ENCODE peak calls at places on chromosomes 4 and X, in four cellular contexts. One of them, this sample, is unnamed.
A peak's percentile ranks its signal among the peaks of the same experiment; 100 is the strongest.

GRCh38 chr4:6869944-6870343 is 39.7 kb upstream of the TBC1D14 start:
- DNase-seq in CD8-positive, alpha-beta T cell: no peak
- DNase-seq in A549: no peak
- DNase-seq in endodermal cell: no peak
- DNase-seq in this sample: no peak

GRCh38 chrX:362937-363620 is 23.6 kb downstream of the PPP2R3B start:
- DNase-seq in CD8-positive, alpha-beta T cell: no peak
- DNase-seq in A549: no peak
- DNase-seq in endodermal cell: no peak
- DNase-seq in this sample: no peak

GRCh38 chrX:7941390-7942042 is 14.3 kb upstream of the PNPLA4 start:
- DNase-seq in CD8-positive, alpha-beta T cell: no peak
- DNase-seq in A549: peak; percentile 11
- DNase-seq in endodermal cell: peak; percentile 57
- DNase-seq in this sample: no peak

GRCh38 chrX:124098089-124098488 is 136.6 kb downstream of the STAG2 start:
- DNase-seq in CD8-positive, alpha-beta T cell: no peak
- DNase-seq in A549: peak; percentile 28
- DNase-seq in endodermal cell: no peak
- DNase-seq in this sample: no peak

GRCh38 chr4:20193522-20193902 is 58.2 kb upstream of the SLIT2 start:
- DNase-seq in CD8-positive, alpha-beta T cell: no peak
- DNase-seq in A549: no peak
- DNase-seq in endodermal cell: no peak
- DNase-seq in this sample: no peak

GRCh38 chr4:114108869-114109268 is 129.4 kb upstream of the ARSJ start:
- DNase-seq in CD8-positive, alpha-beta T cell: no peak
- DNase-seq in A549: peak; percentile 39
- DNase-seq in endodermal cell: no peak
- DNase-seq in this sample: no peak

GRCh38 chr4:37687666-37688065 is 1.5 kb upstream of the RELL1 start:
- DNase-seq in CD8-positive, alpha-beta T cell: no peak
- DNase-seq in A549: no peak
- DNase-seq in endodermal cell: no peak
- DNase-seq in this sample: no peak

GRCh38 chr4:168713193-168713592 is 216.3 kb downstream of the PALLD start:
- DNase-seq in CD8-positive, alpha-beta T cell: no peak
- DNase-seq in A549: no peak
- DNase-seq in endodermal cell: no peak
- DNase-seq in this sample: no peak

GRCh38 chr4:185149392-185149791 is 6.3 kb downstream of the SLC25A4 start:
- DNase-seq in CD8-positive, alpha-beta T cell: no peak
- DNase-seq in A549: no peak
- DNase-seq in endodermal cell: no peak
- DNase-seq in this sample: no peak

GRCh38 chr4:152851226-152851625 is 71.5 kb downstream of the ARFIP1 start:
- DNase-seq in CD8-positive, alpha-beta T cell: no peak
- DNase-seq in A549: no peak
- DNase-seq in endodermal cell: no peak
- DNase-seq in this sample: no peak

GRCh38 chr4:152853293-152853692 is 73.5 kb downstream of the ARFIP1 start:
- DNase-seq in CD8-positive, alpha-beta T cell: no peak
- DNase-seq in A549: no peak
- DNase-seq in endodermal cell: no peak
- DNase-seq in this sample: no peak

GRCh38 chr4:152848508-152848907 is 68.8 kb downstream of the ARFIP1 start:
- DNase-seq in CD8-positive, alpha-beta T cell: no peak
- DNase-seq in A549: no peak
- DNase-seq in endodermal cell: no peak
- DNase-seq in this sample: no peak

GRCh38 chr4:152849350-152849749 is 69.6 kb downstream of the ARFIP1 start:
- DNase-seq in CD8-positive, alpha-beta T cell: no peak
- DNase-seq in A549: no peak
- DNase-seq in endodermal cell: no peak
- DNase-seq in this sample: no peak

GRCh38 chr4:152850377-152850776 is 70.6 kb downstream of the ARFIP1 start:
- DNase-seq in CD8-positive, alpha-beta T cell: peak; percentile 33
- DNase-seq in A549: no peak
- DNase-seq in endodermal cell: peak; percentile 83
- DNase-seq in this sample: no peak
- H3K4me3 ChIP-seq in CD8-positive, alpha-beta T cell: no peak overlapping the region
- H3K4me3 ChIP-seq in A549: no peak overlapping the region
- H3K4me3 ChIP-seq in endodermal cell: no peak overlapping the region
- H3K4me3 ChIP-seq in this sample: no peak overlapping the region

GRCh38 chr4:64935469-64936001 is 526.3 kb upstream of the TECRL start:
- DNase-seq in CD8-positive, alpha-beta T cell: no peak
- DNase-seq in A549: no peak
- DNase-seq in endodermal cell: peak; percentile 53
- DNase-seq in this sample: no peak
- H3K27ac ChIP-seq in CD8-positive, alpha-beta T cell: no peak overlapping the region
- H3K27ac ChIP-seq in A549: no peak overlapping the region
- H3K27ac ChIP-seq in endodermal cell: no peak overlapping the region
- H3K27ac ChIP-seq in this sample: no peak overlapping the region

GRCh38 chrX:133746593-133746992 is 238.8 kb downstream of the GPC3 start:
- DNase-seq in CD8-positive, alpha-beta T cell: no peak
- DNase-seq in A549: no peak
- DNase-seq in endodermal cell: no peak
- DNase-seq in this sample: no peak

GRCh38 chrX:133741303-133741702 is 244.1 kb downstream of the GPC3 start:
- DNase-seq in CD8-positive, alpha-beta T cell: no peak
- DNase-seq in A549: no peak
- DNase-seq in endodermal cell: no peak
- DNase-seq in this sample: no peak

GRCh38 chrX:133749370-133749769 is 236.0 kb downstream of the GPC3 start:
- DNase-seq in CD8-positive, alpha-beta T cell: no peak
- DNase-seq in A549: no peak
- DNase-seq in endodermal cell: no peak
- DNase-seq in this sample: no peak

GRCh38 chrX:133742602-133743305 is 242.6 kb downstream of the GPC3 start:
- DNase-seq in CD8-positive, alpha-beta T cell: no peak
- DNase-seq in A549: no peak
- DNase-seq in endodermal cell: no peak
- DNase-seq in this sample: no peak

DNA sequence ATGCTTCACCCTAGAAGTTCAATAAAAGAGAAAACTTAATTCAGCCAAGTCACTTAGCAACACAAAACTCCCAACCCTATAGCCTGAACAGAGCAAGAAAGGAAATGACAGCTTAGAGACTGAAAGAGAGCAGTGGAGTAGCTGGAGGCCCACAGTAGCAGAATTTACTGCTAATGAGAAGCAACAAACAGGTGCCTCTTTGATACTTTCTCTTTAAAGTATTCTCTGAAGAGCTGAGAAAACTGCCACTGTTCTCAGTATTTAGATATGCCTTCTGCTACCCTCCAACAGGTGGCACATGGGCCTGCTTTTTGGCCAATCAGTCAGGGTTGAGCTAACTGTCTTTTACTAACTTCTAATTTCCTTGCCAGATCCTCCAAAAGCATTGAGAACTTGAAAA is 240.0 kb downstream of the GPC3 start:
- DNase-seq in CD8-positive, alpha-beta T cell: no peak
- DNase-seq in A549: no peak
- DNase-seq in endodermal cell: no peak
- DNase-seq in this sample: no peak
- TF ChIP-seq CTCF in CD8-positive, alpha-beta T cell: peak; percentile 15
- TF ChIP-seq CTCF in A549: no peak
- TF ChIP-seq CTCF in endodermal cell: peak; percentile 66
- TF ChIP-seq CTCF in this sample: no peak

GRCh38 chrX:78106651-78106986 is 2.6 kb downstream of the PGK1 start:
- DNase-seq in CD8-positive, alpha-beta T cell: no peak
- DNase-seq in A549: no peak
- DNase-seq in endodermal cell: no peak
- DNase-seq in this sample: no peak
- H3K4me3 ChIP-seq in CD8-positive, alpha-beta T cell: peak overlapping the region; percentile 99
- H3K4me3 ChIP-seq in A549: no peak overlapping the region
- H3K4me3 ChIP-seq in endodermal cell: peak overlapping the region; percentile 95
- H3K4me3 ChIP-seq in this sample: peak overlapping the region; percentile 71

GRCh38 chr4:178264001-178264400 is 821.8 kb upstream of the AGA start:
- DNase-seq in CD8-positive, alpha-beta T cell: no peak
- DNase-seq in A549: no peak
- DNase-seq in endodermal cell: no peak
- DNase-seq in this sample: no peak
- H3K27ac ChIP-seq in CD8-positive, alpha-beta T cell: no peak overlapping the region
- H3K27ac ChIP-seq in A549: no peak overlapping the region
- H3K27ac ChIP-seq in endodermal cell: no peak overlapping the region
- H3K27ac ChIP-seq in this sample: no peak overlapping the region

This sample was measured in dorsolateral prefrontal cortex.